ENCODE peak calls at places on chromosomes 5 and 9, in seven cellular contexts. H is mesenchymal stem cell, S is IMR-90, Q is mesendoderm, F is H9, L is H1, E is trophoblast cell. N is an unnamed sample.

GRCh38 chr5:119036101-119036762 is 34.7 kb upstream of the DMXL1 start:
- DNase-seq in F (no peak), E (no peak), S (peak; percentile 89), Q (no peak), H (peak; percentile 71), L (no peak), N (no peak)

GRCh38 chr5:177300971-177301370 is 2.5 kb downstream of the RAB24 start:
- DNase-seq in Q (no peak), L (no peak), E (peak; percentile 77), H (peak; percentile 21), F (no peak), S (no peak), N (no peak)

GRCh38 chr5:170503970-170504525 is at the start of gene KCNIP1:
- DNase-seq in E (no peak), F (peak; percentile 62), Q (peak; percentile 48), H (peak; percentile 25), L (no peak), S (no peak), N (peak; percentile 45)

GRCh38 chr5:39109616-39110015 is 35.4 kb upstream of the RICTOR start:
- DNase-seq in L (no peak), Q (no peak), E (no peak), F (no peak), H (no peak), S (no peak), N (no peak)

GRCh38 chr5:59937633-59938032 is 44.1 kb upstream of the PDE4D start:
- DNase-seq in L (no peak), F (no peak), S (no peak), H (no peak), Q (no peak), E (no peak), N (no peak)

GRCh38 chr9:20921362-20921761 is 110.1 kb downstream of the HACD4 start:
- DNase-seq in L (no peak), Q (no peak), S (peak; percentile 14), F (no peak), E (no peak), H (no peak), N (no peak)

GRCh38 chr9:124297553-124297905 is 39.8 kb downstream of the NEK6 start:
- DNase-seq in S (peak; percentile 96), E (peak; percentile 90), L (peak; percentile 62), F (peak; percentile 77), Q (peak; percentile 96), H (peak; percentile 84), N (no peak)

GRCh38 chr5:94218374-94218773 is 400.0 kb downstream of the KIAA0825 start:
- DNase-seq in H (peak; percentile 35), F (no peak), E (peak; percentile 57), S (peak; percentile 86), Q (peak; percentile 87), L (no peak), N (no peak)

GRCh38 chr5:87195104-87195581 is 72.5 kb upstream of the RASA1 start:
- DNase-seq in S (peak; percentile 85), H (peak; percentile 37), E (no peak), F (no peak), Q (no peak), L (no peak), N (no peak)

GRCh38 chr9:128713411-128713780 is 10.5 kb downstream of the ZDHHC12 start:
- DNase-seq in H (no peak), E (no peak), F (peak; percentile 29), S (no peak), L (no peak), Q (no peak), N (no peak)

GRCh38 chr5:40235471-40235870 is 444.2 kb upstream of the PTGER4 start:
- DNase-seq in F (no peak), Q (no peak), S (no peak), E (no peak), L (no peak), H (no peak), N (no peak)

GRCh38 chr5:40238066-40238745 is 441.5 kb upstream of the PTGER4 start:
- DNase-seq in F (no peak), E (no peak), S (no peak), Q (no peak), L (no peak), H (no peak), N (no peak)

GRCh38 chr5:40236001-40236400 is 443.7 kb upstream of the PTGER4 start:
- DNase-seq in Q (no peak), H (peak; percentile 25), L (no peak), E (no peak), F (no peak), S (no peak), N (no peak)

GRCh38 chr5:40240671-40241070 is 439.0 kb upstream of the PTGER4 start:
- DNase-seq in F (no peak), Q (no peak), L (no peak), S (no peak), H (no peak), E (no peak), N (no peak)

GRCh38 chr5:40240111-40240510 is 439.6 kb upstream of the PTGER4 start:
- DNase-seq in S (peak; percentile 43), F (no peak), E (no peak), Q (no peak), L (no peak), H (no peak), N (no peak)
- H3K18ac ChIP-seq in S (no peak overlapping the region), F (no peak overlapping the region), E (no peak overlapping the region), Q (no peak overlapping the region), L (no peak overlapping the region), H (no peak overlapping the region), N (no peak overlapping the region)

GRCh38 chr9:87800456-87800855 is 74.5 kb downstream of the CTSL start:
- DNase-seq in Q (no peak), H (no peak), L (no peak), F (no peak), S (no peak), E (no peak), N (no peak)

GRCh38 chr9:87799503-87799902 is 73.6 kb downstream of the CTSL start:
- DNase-seq in E (peak; percentile 20), S (no peak), Q (no peak), L (no peak), H (no peak), F (no peak), N (no peak)

GRCh38 chr9:87801013-87801412 is 75.1 kb downstream of the CTSL start:
- DNase-seq in S (no peak), L (no peak), F (no peak), H (no peak), Q (no peak), E (no peak), N (no peak)

GRCh38 chr9:87803623-87804345 is 77.9 kb downstream of the CTSL start:
- DNase-seq in S (no peak), Q (no peak), F (no peak), E (no peak), H (no peak), L (no peak), N (no peak)

GRCh38 chr9:87803166-87803565 is 77.2 kb downstream of the CTSL start:
- DNase-seq in F (no peak), Q (no peak), L (no peak), S (no peak), E (no peak), H (no peak), N (no peak)
- H3K18ac ChIP-seq in F (no peak overlapping the region), Q (no peak overlapping the region), L (no peak overlapping the region), S (no peak overlapping the region), E (no peak overlapping the region), H (no peak overlapping the region), N (peak overlapping the region; percentile 84)

GRCh38 chr5:161096591-161096990 is 244.6 kb upstream of the ATP10B start:
- DNase-seq in Q (no peak), H (no peak), S (no peak), L (no peak), F (no peak), E (no peak), N (no peak)

GRCh38 chr5:161094411-161094810 is 242.4 kb upstream of the ATP10B start:
- DNase-seq in S (peak; percentile 3), Q (no peak), L (no peak), F (no peak), H (no peak), E (no peak), N (no peak)

GRCh38 chr5:161096006-161096405 is 244.0 kb upstream of the ATP10B start:
- DNase-seq in L (no peak), H (no peak), S (no peak), Q (no peak), F (no peak), E (no peak), N (no peak)

GRCh38 chr5:161093105-161093504 is 241.1 kb upstream of the ATP10B start:
- DNase-seq in Q (no peak), H (no peak), E (no peak), L (no peak), S (no peak), F (peak; percentile 29), N (no peak)

GRCh38 chr5:161098516-161098915 is 246.5 kb upstream of the ATP10B start:
- DNase-seq in Q (no peak), E (no peak), L (no peak), F (no peak), S (no peak), H (no peak), N (no peak)
- H3K18ac ChIP-seq in Q (no peak overlapping the region), E (no peak overlapping the region), L (no peak overlapping the region), F (no peak overlapping the region), S (no peak overlapping the region), H (no peak overlapping the region), N (no peak overlapping the region)

GRCh38 chr5:98541641-98542040 is 231.8 kb upstream of the RGMB start:
- DNase-seq in F (no peak), L (no peak), Q (no peak), E (no peak), H (no peak), S (no peak), N (no peak)
- H3K18ac ChIP-seq in F (no peak overlapping the region), L (no peak overlapping the region), Q (no peak overlapping the region), E (no peak overlapping the region), H (no peak overlapping the region), S (no peak overlapping the region), N (no peak overlapping the region)